ENCODE peak calls at places on chromosomes 13 and 19, in seven cellular contexts. One of them, this sample, is unnamed.

GRCh38 chr13:24097667-24098066 is 62.9 kb upstream of the SPATA13 start:
- DNase-seq in C1 segment of cervical spinal cord: no peak
- DNase-seq in pons: no peak
- DNase-seq in A172: no peak
- DNase-seq in stimulated activated CD8-positive, alpha-beta memory T cell treated with anti-CD3 and anti-CD28 coated beads, Interleukin-2, amount 100 ng/mL, for 1 hour: no peak
- DNase-seq in amniotic stem cell: no peak
- DNase-seq in NCI-H2171 treated with DMSO at 0.1 percent for 48 hours: no peak
- DNase-seq in this sample: no peak

GRCh38 chr19:45352471-45352870 is 11.9 kb downstream of the KLC3 start:
- DNase-seq in A172: no peak
- DNase-seq in NCI-H2171 treated with DMSO at 0.1 percent for 48 hours: no peak
- DNase-seq in pons: no peak
- DNase-seq in C1 segment of cervical spinal cord: no peak
- DNase-seq in stimulated activated CD8-positive, alpha-beta memory T cell treated with anti-CD3 and anti-CD28 coated beads, Interleukin-2, amount 100 ng/mL, for 1 hour: no peak
- DNase-seq in amniotic stem cell: no peak
- DNase-seq in this sample: no peak

GRCh38 chr19:46225558-46226004 is 4.0 kb upstream of the IGFL1 start:
- DNase-seq in NCI-H2171 treated with DMSO at 0.1 percent for 48 hours: no peak
- DNase-seq in pons: no peak
- DNase-seq in stimulated activated CD8-positive, alpha-beta memory T cell treated with anti-CD3 and anti-CD28 coated beads, Interleukin-2, amount 100 ng/mL, for 1 hour: no peak
- DNase-seq in A172: peak; percentile 47
- DNase-seq in amniotic stem cell: no peak
- DNase-seq in C1 segment of cervical spinal cord: no peak
- DNase-seq in this sample: no peak

GRCh38 chr19:20453424-20453938 is 112.1 kb downstream of the ZNF737 start:
- DNase-seq in C1 segment of cervical spinal cord: no peak
- DNase-seq in A172: no peak
- DNase-seq in pons: no peak
- DNase-seq in stimulated activated CD8-positive, alpha-beta memory T cell treated with anti-CD3 and anti-CD28 coated beads, Interleukin-2, amount 100 ng/mL, for 1 hour: no peak
- DNase-seq in NCI-H2171 treated with DMSO at 0.1 percent for 48 hours: no peak
- DNase-seq in amniotic stem cell: no peak
- DNase-seq in this sample: no peak

GRCh38 chr13:60019119-60019993 is 144.4 kb downstream of the DIAPH3 start:
- DNase-seq in NCI-H2171 treated with DMSO at 0.1 percent for 48 hours: no peak
- DNase-seq in A172: no peak
- DNase-seq in C1 segment of cervical spinal cord: no peak
- DNase-seq in stimulated activated CD8-positive, alpha-beta memory T cell treated with anti-CD3 and anti-CD28 coated beads, Interleukin-2, amount 100 ng/mL, for 1 hour: no peak
- DNase-seq in pons: peak; percentile 2
- DNase-seq in amniotic stem cell: no peak
- DNase-seq in this sample: no peak

GRCh38 chr19:35901854-35902661 is at the start of gene HCST:
- DNase-seq in stimulated activated CD8-positive, alpha-beta memory T cell treated with anti-CD3 and anti-CD28 coated beads, Interleukin-2, amount 100 ng/mL, for 1 hour: no peak
- DNase-seq in pons: no peak
- DNase-seq in NCI-H2171 treated with DMSO at 0.1 percent for 48 hours: no peak
- DNase-seq in A172: peak; percentile 84
- DNase-seq in amniotic stem cell: no peak
- DNase-seq in C1 segment of cervical spinal cord: no peak
- DNase-seq in this sample: no peak

GRCh38 chr13:91247768-91248167 is 99.7 kb upstream of the MIR17HG start:
- DNase-seq in amniotic stem cell: no peak
- DNase-seq in C1 segment of cervical spinal cord: no peak
- DNase-seq in pons: peak; percentile 20
- DNase-seq in stimulated activated CD8-positive, alpha-beta memory T cell treated with anti-CD3 and anti-CD28 coated beads, Interleukin-2, amount 100 ng/mL, for 1 hour: no peak
- DNase-seq in NCI-H2171 treated with DMSO at 0.1 percent for 48 hours: no peak
- DNase-seq in A172: no peak
- DNase-seq in this sample: no peak

GRCh38 chr13:77729502-77730221 is 32.2 kb downstream of the SLAIN1 start:
- DNase-seq in pons: no peak
- DNase-seq in stimulated activated CD8-positive, alpha-beta memory T cell treated with anti-CD3 and anti-CD28 coated beads, Interleukin-2, amount 100 ng/mL, for 1 hour: no peak
- DNase-seq in C1 segment of cervical spinal cord: no peak
- DNase-seq in NCI-H2171 treated with DMSO at 0.1 percent for 48 hours: no peak
- DNase-seq in amniotic stem cell: no peak
- DNase-seq in A172: no peak
- DNase-seq in this sample: no peak

GRCh38 chr19:35073941-35074340 is 32.4 kb downstream of the HPN start:
- DNase-seq in pons: no peak
- DNase-seq in A172: no peak
- DNase-seq in NCI-H2171 treated with DMSO at 0.1 percent for 48 hours: no peak
- DNase-seq in C1 segment of cervical spinal cord: no peak
- DNase-seq in amniotic stem cell: no peak
- DNase-seq in stimulated activated CD8-positive, alpha-beta memory T cell treated with anti-CD3 and anti-CD28 coated beads, Interleukin-2, amount 100 ng/mL, for 1 hour: no peak
- DNase-seq in this sample: no peak